ENCODE peak calls at places on chromosomes 11 and 22, in five cellular contexts. O, R, C, F and E are unnamed samples.

GRCh38 chr22:48832592-48832991 is 995.1 kb downstream of the BRD1 start:
- DNase-seq in C (no peak), O (no peak), R (peak; percentile 7), F (no peak), E (no peak)

GRCh38 chr11:110174645-110175310 is 81.6 kb downstream of the ZC3H12C start:
- DNase-seq in O (no peak), F (no peak), R (no peak), C (no peak), E (no peak)

GRCh38 chr11:96341237-96342130 is 1.5 kb downstream of the MAML2 start:
- DNase-seq in R (peak; percentile 45), C (peak; percentile 75), O (peak; percentile 83), F (peak; percentile 86), E (no peak)

GRCh38 chr11:27291302-27291889 is 71.6 kb downstream of the CCDC34 start:
- DNase-seq in C (no peak), O (no peak), F (no peak), R (peak; percentile 2), E (no peak)

GRCh38 chr11:22624742-22625447 is 728 bp downstream of the FANCF start:
- DNase-seq in R (peak; percentile 51), O (peak; percentile 86), F (peak; percentile 86), C (peak; percentile 62), E (no peak)

GRCh38 chr11:45089251-45089650 is 57.2 kb upstream of the PRDM11 start:
- DNase-seq in O (peak; percentile 95), C (peak; percentile 83), R (no peak), F (peak; percentile 91), E (no peak)

GRCh38 chr11:61129608-61130523 is 27.6 kb downstream of the CD5 start:
- DNase-seq in C (peak; percentile 85), F (peak; percentile 94), O (peak; percentile 95), R (peak; percentile 88), E (no peak)

GRCh38 chr11:58058276-58059010 is 27.7 kb downstream of the OR6Q1 start:
- DNase-seq in C (no peak), R (no peak), F (peak; percentile 77), O (no peak), E (no peak)

GRCh38 chr22:31508536-31508935 is 12.2 kb downstream of the SFI1 start:
- DNase-seq in R (no peak), O (no peak), C (no peak), F (no peak), E (no peak)

GRCh38 chr22:23565942-23566715 is 14.0 kb downstream of the IGLL1 start:
- DNase-seq in F (peak; percentile 77), O (peak; percentile 75), R (no peak), C (no peak), E (no peak)

GRCh38 chr11:115916596-115916995 is 412.4 kb upstream of the CADM1 start:
- DNase-seq in R (no peak), F (peak; percentile 74), C (no peak), O (no peak), E (no peak)

GRCh38 chr11:96964661-96965060 is 574.8 kb downstream of the JRKL start:
- DNase-seq in C (no peak), F (no peak), O (no peak), R (no peak), E (no peak)